ENCODE peak calls at places on chromosomes 12 and 14, in four cellular contexts. One of them, this sample, is unnamed.

GRCh38 chr12:67161322-67161918 is 107.7 kb upstream of the CAND1 start:
- DNase-seq in mesendoderm: peak
- DNase-seq in CD4-positive, alpha-beta T cell: peak
- DNase-seq in HTR-8/SVneo: peak
- DNase-seq in this sample: peak

GRCh38 chr12:28191690-28192089 is 1.4 kb downstream of the CCDC91 start:
- DNase-seq in CD4-positive, alpha-beta T cell: no peak
- DNase-seq in mesendoderm: peak
- DNase-seq in HTR-8/SVneo: no peak
- DNase-seq in this sample: peak

GRCh38 chr12:58765076-58765475 is 155.2 kb downstream of the LRIG3 start:
- DNase-seq in HTR-8/SVneo: no peak
- DNase-seq in CD4-positive, alpha-beta T cell: no peak
- DNase-seq in mesendoderm: no peak
- DNase-seq in this sample: no peak

GRCh38 chr14:27727371-27727770 is 1039.2 kb upstream of the FOXG1 start:
- DNase-seq in mesendoderm: no peak
- DNase-seq in CD4-positive, alpha-beta T cell: no peak
- DNase-seq in HTR-8/SVneo: no peak
- DNase-seq in this sample: no peak

GRCh38 chr14:23033801-23034497 is 751 bp downstream of the PSMB5 start:
- DNase-seq in HTR-8/SVneo: no peak
- DNase-seq in mesendoderm: no peak
- DNase-seq in CD4-positive, alpha-beta T cell: no peak
- DNase-seq in this sample: no peak

GRCh38 chr14:67557656-67558055 is 24.6 kb downstream of the PLEKHH1 start:
- DNase-seq in CD4-positive, alpha-beta T cell: no peak
- DNase-seq in mesendoderm: no peak
- DNase-seq in HTR-8/SVneo: no peak
- DNase-seq in this sample: no peak

GRCh38 chr12:3753549-3754284 is 808 bp upstream of the CRACR2A start:
- DNase-seq in HTR-8/SVneo: no peak
- DNase-seq in mesendoderm: peak
- DNase-seq in CD4-positive, alpha-beta T cell: no peak
- DNase-seq in this sample: no peak

GRCh38 chr12:92244036-92244435 is 98.4 kb upstream of the BTG1 start:
- DNase-seq in CD4-positive, alpha-beta T cell: no peak
- DNase-seq in HTR-8/SVneo: no peak
- DNase-seq in mesendoderm: no peak
- DNase-seq in this sample: no peak

GRCh38 chr14:91253795-91254323 is 9.4 kb upstream of the GPR68 start:
- DNase-seq in mesendoderm: no peak
- DNase-seq in HTR-8/SVneo: no peak
- DNase-seq in CD4-positive, alpha-beta T cell: no peak
- DNase-seq in this sample: no peak

GRCh38 chr14:22397338-22397737 is 191.7 kb downstream of the DAD1 start:
- DNase-seq in mesendoderm: no peak
- DNase-seq in HTR-8/SVneo: no peak
- DNase-seq in CD4-positive, alpha-beta T cell: no peak
- DNase-seq in this sample: no peak

GRCh38 chr14:101466456-101467180 is 94.7 kb upstream of the DIO3 start:
- DNase-seq in HTR-8/SVneo: no peak
- DNase-seq in CD4-positive, alpha-beta T cell: no peak
- DNase-seq in mesendoderm: no peak
- DNase-seq in this sample: no peak

GRCh38 chr12:18556081-18556645 is 181.6 kb downstream of the PLCZ1 start:
- DNase-seq in CD4-positive, alpha-beta T cell: no peak
- DNase-seq in mesendoderm: peak
- DNase-seq in HTR-8/SVneo: no peak
- DNase-seq in this sample: no peak

GRCh38 chr12:116609715-116610114 is 50.5 kb downstream of the MAP1LC3B2 start:
- DNase-seq in mesendoderm: peak
- DNase-seq in CD4-positive, alpha-beta T cell: no peak
- DNase-seq in HTR-8/SVneo: no peak
- DNase-seq in this sample: peak

GRCh38 chr14:52299692-52300278 is 14.3 kb upstream of the PTGER2 start:
- DNase-seq in mesendoderm: peak
- DNase-seq in HTR-8/SVneo: peak
- DNase-seq in CD4-positive, alpha-beta T cell: no peak
- DNase-seq in this sample: no peak

GRCh38 chr14:84152452-84152851 is 1377.5 kb upstream of the FLRT2 start:
- DNase-seq in CD4-positive, alpha-beta T cell: no peak
- DNase-seq in HTR-8/SVneo: no peak
- DNase-seq in mesendoderm: no peak
- DNase-seq in this sample: no peak

GRCh38 chr14:35543006-35543405 is 9.0 kb downstream of the INSM2 start:
- DNase-seq in mesendoderm: no peak
- DNase-seq in CD4-positive, alpha-beta T cell: no peak
- DNase-seq in HTR-8/SVneo: no peak
- DNase-seq in this sample: no peak